ENCODE peak calls at places on chromosome 16, in seven cellular contexts. One of them, this sample, is unnamed.

GRCh38 chr16:54654429-54654828 is 276.2 kb upstream of the IRX5 start:
- DNase-seq in hepatocyte: no peak
- DNase-seq in GM23338: peak; percentile 18
- DNase-seq in HCT116: no peak
- DNase-seq in MM.1S: no peak
- DNase-seq in neural progenitor cell: peak; percentile 59
- DNase-seq in K562: no peak
- DNase-seq in this sample: peak; percentile 38

GRCh38 chr16:48054881-48055601 is 100.8 kb downstream of the ABCC12 start:
- DNase-seq in hepatocyte: peak; percentile 72
- DNase-seq in GM23338: peak; percentile 85
- DNase-seq in HCT116: peak; percentile 35
- DNase-seq in MM.1S: peak; percentile 19
- DNase-seq in neural progenitor cell: peak; percentile 75
- DNase-seq in K562: peak; percentile 43
- DNase-seq in this sample: peak; percentile 64

GRCh38 chr16:78648517-78648916 is 549.1 kb downstream of the WWOX start:
- DNase-seq in hepatocyte: no peak
- DNase-seq in GM23338: no peak
- DNase-seq in HCT116: no peak
- DNase-seq in MM.1S: no peak
- DNase-seq in neural progenitor cell: no peak
- DNase-seq in K562: no peak
- DNase-seq in this sample: no peak

GRCh38 chr16:53043986-53044571 is 8.6 kb downstream of the CHD9NB start:
- DNase-seq in hepatocyte: peak; percentile 23
- DNase-seq in GM23338: peak; percentile 94
- DNase-seq in HCT116: no peak
- DNase-seq in MM.1S: no peak
- DNase-seq in neural progenitor cell: peak; percentile 67
- DNase-seq in K562: no peak
- DNase-seq in this sample: peak; percentile 67

GRCh38 chr16:79628501-79628975 is 28.0 kb upstream of the MAF start:
- DNase-seq in hepatocyte: no peak
- DNase-seq in GM23338: no peak
- DNase-seq in HCT116: no peak
- DNase-seq in MM.1S: peak; percentile 92
- DNase-seq in neural progenitor cell: no peak
- DNase-seq in K562: no peak
- DNase-seq in this sample: no peak

GRCh38 chr16:19967963-19968362 is 83.3 kb upstream of the GPRC5B start:
- DNase-seq in hepatocyte: no peak
- DNase-seq in GM23338: no peak
- DNase-seq in HCT116: no peak
- DNase-seq in MM.1S: no peak
- DNase-seq in neural progenitor cell: no peak
- DNase-seq in K562: no peak
- DNase-seq in this sample: no peak

GRCh38 chr16:11405331-11406176 is 60.3 kb downstream of the RMI2 start:
- DNase-seq in hepatocyte: no peak
- DNase-seq in GM23338: peak; percentile 87
- DNase-seq in HCT116: peak; percentile 34
- DNase-seq in MM.1S: peak; percentile 61
- DNase-seq in neural progenitor cell: peak; percentile 56
- DNase-seq in K562: peak; percentile 65
- DNase-seq in this sample: peak; percentile 32

GRCh38 chr16:85327731-85328664 is 215.7 kb upstream of the CIBAR2 start:
- DNase-seq in hepatocyte: peak; percentile 74
- DNase-seq in GM23338: peak; percentile 99
- DNase-seq in HCT116: peak; percentile 39
- DNase-seq in MM.1S: no peak
- DNase-seq in neural progenitor cell: peak; percentile 96
- DNase-seq in K562: peak; percentile 79
- DNase-seq in this sample: peak; percentile 99

GRCh38 chr16:80123189-80123588 is 417.6 kb upstream of the DYNLRB2 start:
- DNase-seq in hepatocyte: no peak
- DNase-seq in GM23338: no peak
- DNase-seq in HCT116: no peak
- DNase-seq in MM.1S: no peak
- DNase-seq in neural progenitor cell: no peak
- DNase-seq in K562: no peak
- DNase-seq in this sample: no peak

GRCh38 chr16:79418588-79418987 is 181.9 kb downstream of the MAF start:
- DNase-seq in hepatocyte: no peak
- DNase-seq in GM23338: no peak
- DNase-seq in HCT116: no peak
- DNase-seq in MM.1S: no peak
- DNase-seq in neural progenitor cell: no peak
- DNase-seq in K562: no peak
- DNase-seq in this sample: no peak

GRCh38 chr16:2587891-2588565 is 50.2 kb downstream of the PDPK1 start:
- DNase-seq in hepatocyte: no peak
- DNase-seq in GM23338: no peak
- DNase-seq in HCT116: no peak
- DNase-seq in MM.1S: no peak
- DNase-seq in neural progenitor cell: no peak
- DNase-seq in K562: no peak
- DNase-seq in this sample: no peak

GRCh38 chr16:11401161-11402050 is 56.1 kb downstream of the RMI2 start:
- DNase-seq in hepatocyte: no peak
- DNase-seq in GM23338: no peak
- DNase-seq in HCT116: no peak
- DNase-seq in MM.1S: no peak
- DNase-seq in neural progenitor cell: no peak
- DNase-seq in K562: no peak
- DNase-seq in this sample: no peak

GRCh38 chr16:89892635-89893034 is 19.2 kb downstream of the TCF25 start:
- DNase-seq in hepatocyte: no peak
- DNase-seq in GM23338: no peak
- DNase-seq in HCT116: no peak
- DNase-seq in MM.1S: no peak
- DNase-seq in neural progenitor cell: no peak
- DNase-seq in K562: no peak
- DNase-seq in this sample: no peak

GRCh38 chr16:66605177-66605999 is 884 bp downstream of the CMTM3 start:
- DNase-seq in hepatocyte: peak; percentile 77
- DNase-seq in GM23338: peak; percentile 73
- DNase-seq in HCT116: no peak
- DNase-seq in MM.1S: no peak
- DNase-seq in neural progenitor cell: peak; percentile 82
- DNase-seq in K562: peak; percentile 84
- DNase-seq in this sample: peak; percentile 24

GRCh38 chr16:66603537-66604375 is 748 bp upstream of the CMTM3 start:
- DNase-seq in hepatocyte: peak; percentile 85
- DNase-seq in GM23338: peak; percentile 74
- DNase-seq in HCT116: no peak
- DNase-seq in MM.1S: peak; percentile 68
- DNase-seq in neural progenitor cell: peak; percentile 87
- DNase-seq in K562: peak; percentile 78
- DNase-seq in this sample: peak; percentile 73

GRCh38 chr16:66601471-66601870 is 3.0 kb upstream of the CMTM3 start:
- DNase-seq in hepatocyte: no peak
- DNase-seq in GM23338: no peak
- DNase-seq in HCT116: no peak
- DNase-seq in MM.1S: no peak
- DNase-seq in neural progenitor cell: no peak
- DNase-seq in K562: no peak
- DNase-seq in this sample: no peak

GRCh38 chr16:66606000-66606751 is 1.7 kb downstream of the CMTM3 start:
- DNase-seq in hepatocyte: no peak
- DNase-seq in GM23338: no peak
- DNase-seq in HCT116: no peak
- DNase-seq in MM.1S: no peak
- DNase-seq in neural progenitor cell: no peak
- DNase-seq in K562: no peak
- DNase-seq in this sample: no peak

DNA sequence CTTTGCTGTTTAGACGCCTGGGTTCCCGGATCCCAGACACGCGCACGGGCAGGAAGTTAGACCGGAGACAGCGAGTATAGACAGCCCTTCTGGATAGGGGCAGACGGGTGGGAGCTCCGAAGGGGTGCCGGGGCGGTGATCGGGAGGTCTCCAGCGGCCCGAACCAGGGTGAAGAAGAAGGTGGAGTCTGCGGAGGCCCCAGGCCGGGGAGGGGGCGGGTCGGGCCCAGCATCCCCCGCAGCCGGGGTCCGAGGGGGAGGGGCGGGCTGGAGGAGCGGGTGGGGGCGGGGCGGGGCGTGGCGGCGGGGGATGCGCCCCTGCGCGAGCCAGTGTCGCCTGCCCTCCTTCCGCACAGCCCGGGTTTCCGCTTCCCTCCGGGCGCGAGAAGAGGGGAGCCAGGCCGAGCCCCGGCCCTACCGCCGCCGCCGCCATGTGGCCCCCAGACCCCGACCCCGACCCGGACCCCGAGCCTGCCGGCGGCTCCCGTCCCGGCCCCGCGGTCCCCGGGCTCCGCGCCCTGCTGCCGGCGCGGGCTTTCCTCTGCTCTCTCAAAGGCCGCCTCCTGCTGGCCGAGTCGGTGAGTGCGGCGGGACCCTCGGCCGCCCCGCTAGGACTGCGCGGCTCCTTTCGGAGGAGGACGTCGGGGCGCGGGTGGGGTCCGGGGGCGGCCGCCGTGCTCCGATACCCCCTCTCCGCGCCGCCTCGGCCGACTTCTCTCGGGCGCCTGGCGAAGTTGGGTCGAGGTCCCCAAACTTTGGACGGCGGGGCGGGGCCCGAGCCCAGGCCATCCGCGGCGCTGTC is at the start of gene CMTM3:
- DNase-seq in hepatocyte: peak; percentile 87
- DNase-seq in GM23338: peak; percentile 84
- DNase-seq in HCT116: peak; percentile 21
- DNase-seq in MM.1S: peak; percentile 29
- DNase-seq in neural progenitor cell: peak; percentile 91
- DNase-seq in K562: peak; percentile 97
- DNase-seq in this sample: peak; percentile 83
- H3K4me1 ChIP-seq in hepatocyte: peaks cover 12% of the 10 kb centered on the region
- H3K4me1 ChIP-seq in GM23338: peaks cover 15% of the 10 kb centered on the region
- H3K4me1 ChIP-seq in HCT116: peaks cover 24% of the 10 kb centered on the region
- H3K4me1 ChIP-seq in MM.1S: peaks cover 6% of the 10 kb centered on the region
- H3K4me1 ChIP-seq in neural progenitor cell: peaks cover 9% of the 10 kb centered on the region
- H3K4me1 ChIP-seq in K562: peaks cover 61% of the 10 kb centered on the region
- H3K4me1 ChIP-seq in this sample: peaks cover 19% of the 10 kb centered on the region

DNA sequence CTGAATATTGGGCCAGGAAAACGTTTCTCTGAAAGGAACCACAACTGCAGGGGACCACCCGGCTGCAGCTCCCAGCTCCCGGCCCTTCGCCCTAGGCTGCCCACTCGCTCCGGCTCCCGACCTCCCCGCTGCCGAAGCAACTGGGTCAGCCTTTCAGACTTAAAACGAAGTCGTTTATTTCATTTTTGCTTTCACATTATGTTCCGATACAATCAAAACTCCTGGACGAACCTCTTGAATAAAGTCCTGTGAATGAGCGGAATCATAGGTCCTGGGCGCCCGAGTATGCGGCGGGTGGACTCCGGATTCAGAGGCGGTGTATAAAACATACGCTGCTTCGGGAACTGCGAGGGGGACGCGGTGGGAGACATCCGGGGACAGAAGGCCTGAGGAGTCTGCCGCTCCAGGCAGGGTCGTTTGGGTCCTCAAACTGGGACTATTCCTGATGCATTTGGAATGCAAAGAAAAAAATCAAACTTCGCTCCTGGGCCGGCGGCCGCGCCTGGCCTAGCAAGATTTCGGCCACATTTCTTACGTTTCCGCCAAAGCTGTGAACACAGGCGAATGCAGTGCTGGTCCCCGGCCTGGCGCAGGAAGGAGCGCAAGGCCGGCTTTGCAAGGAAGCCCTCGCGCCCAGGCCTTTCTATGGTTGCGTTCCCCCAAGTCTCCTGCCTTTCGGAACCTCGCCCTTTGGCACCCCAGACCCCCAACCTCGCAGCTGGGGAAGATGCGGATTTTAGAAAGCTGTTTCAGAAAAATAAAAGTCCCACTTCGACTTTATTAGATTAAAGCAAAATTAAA is 3.7 kb downstream of the CBLN1 start:
- DNase-seq in hepatocyte: no peak
- DNase-seq in GM23338: peak; percentile 64
- DNase-seq in HCT116: no peak
- DNase-seq in MM.1S: no peak
- DNase-seq in neural progenitor cell: peak; percentile 64
- DNase-seq in K562: no peak
- DNase-seq in this sample: no peak
- TF ChIP-seq EZH2 in hepatocyte: peak; percentile 99
- TF ChIP-seq EZH2 in GM23338: peak; percentile 90
- TF ChIP-seq EZH2 in HCT116: no peak
- TF ChIP-seq EZH2 in MM.1S: no peak
- TF ChIP-seq EZH2 in neural progenitor cell: peak; percentile 100
- TF ChIP-seq EZH2 in K562: no peak
- TF ChIP-seq EZH2 in this sample: peak; percentile 77

DNA sequence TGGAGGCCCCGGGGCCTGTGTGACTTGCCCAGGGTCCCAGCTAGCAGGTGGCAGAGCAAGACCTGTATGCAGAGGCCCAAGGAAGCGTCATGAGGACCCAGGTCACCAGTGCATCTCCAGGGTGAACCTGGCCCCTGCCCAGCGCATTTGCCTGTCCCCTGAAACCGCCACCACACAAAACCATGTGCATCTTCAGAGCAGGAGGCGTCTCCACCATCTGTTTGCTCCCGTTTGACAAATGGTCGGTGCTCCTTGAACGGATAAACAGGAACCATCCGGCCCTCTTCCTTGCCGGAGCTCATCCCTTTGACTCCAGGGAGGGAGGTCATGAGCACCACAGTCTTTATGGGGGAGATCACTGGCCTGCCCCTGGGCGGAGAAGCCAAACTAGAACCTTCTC is 62.5 kb downstream of the JPH3 start:
- DNase-seq in hepatocyte: no peak
- DNase-seq in GM23338: no peak
- DNase-seq in HCT116: no peak
- DNase-seq in MM.1S: no peak
- DNase-seq in neural progenitor cell: no peak
- DNase-seq in K562: no peak
- DNase-seq in this sample: no peak
- H3K27me3 ChIP-seq in hepatocyte: no peaks in the 10 kb centered on the region
- H3K27me3 ChIP-seq in GM23338: no peaks in the 10 kb centered on the region
- H3K27me3 ChIP-seq in HCT116: peaks cover 10% of the 10 kb centered on the region
- H3K27me3 ChIP-seq in MM.1S: peaks cover 58% of the 10 kb centered on the region
- H3K27me3 ChIP-seq in neural progenitor cell: no peaks in the 10 kb centered on the region
- H3K27me3 ChIP-seq in K562: peaks cover 66% of the 10 kb centered on the region
- H3K27me3 ChIP-seq in this sample: no peaks in the 10 kb centered on the region

DNA sequence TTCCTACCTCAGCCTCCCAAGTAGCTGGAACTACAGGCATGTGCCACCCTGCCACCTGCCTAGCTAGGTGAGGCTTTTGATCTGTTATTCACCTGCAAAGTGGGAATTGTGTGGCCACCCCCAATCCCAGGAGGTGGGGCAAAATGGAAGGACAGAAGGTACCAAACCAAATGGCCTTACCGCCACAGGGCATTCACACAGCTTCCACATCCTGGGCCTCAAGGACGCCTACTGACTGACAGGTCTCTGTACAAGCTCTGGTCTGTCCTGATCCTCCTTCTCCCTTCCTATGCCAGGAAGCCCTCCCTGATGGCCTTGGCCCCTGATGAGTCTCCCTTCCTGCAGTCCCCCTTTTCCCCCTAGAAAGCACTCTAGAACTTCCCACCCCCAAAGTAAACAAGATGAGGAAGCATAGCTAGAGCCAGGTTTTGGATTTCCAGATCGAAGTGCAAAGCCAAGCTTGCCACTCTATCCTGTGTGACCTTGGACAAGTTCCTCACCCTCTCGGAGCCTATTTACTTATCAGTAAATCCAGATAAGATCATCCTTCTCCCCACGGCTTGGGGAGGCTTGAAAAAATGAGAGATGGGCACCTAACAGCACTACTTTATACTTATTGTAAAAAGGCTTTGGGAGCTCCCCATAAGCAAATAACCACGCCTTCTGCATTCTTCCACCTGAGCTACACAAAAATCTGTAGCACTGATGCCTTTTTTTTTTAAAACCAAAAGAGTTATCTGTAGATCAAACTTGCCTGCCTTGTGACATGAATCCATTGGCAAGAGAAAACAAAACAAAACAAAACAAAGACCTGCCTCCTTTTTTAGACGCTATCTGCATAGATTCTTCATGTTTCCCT is 4.5 kb downstream of the PLLP start:
- DNase-seq in hepatocyte: no peak
- DNase-seq in GM23338: no peak
- DNase-seq in HCT116: no peak
- DNase-seq in MM.1S: no peak
- DNase-seq in neural progenitor cell: no peak
- DNase-seq in K562: no peak
- DNase-seq in this sample: no peak
- H3K4me1 ChIP-seq in hepatocyte: peaks cover 17% of the 10 kb centered on the region
- H3K4me1 ChIP-seq in GM23338: no peaks in the 10 kb centered on the region
- H3K4me1 ChIP-seq in HCT116: peaks cover 45% of the 10 kb centered on the region
- H3K4me1 ChIP-seq in MM.1S: peaks cover 5% of the 10 kb centered on the region
- H3K4me1 ChIP-seq in neural progenitor cell: no peaks in the 10 kb centered on the region
- H3K4me1 ChIP-seq in K562: peaks cover 21% of the 10 kb centered on the region
- H3K4me1 ChIP-seq in this sample: no peaks in the 10 kb centered on the region

This sample was measured in A673.